ENCODE peak calls at places on chromosomes 5 and 9, in five cellular contexts. N, Z, A, F and X are unnamed samples.

GRCh38 chr9:75065513-75065912 is 22.4 kb downstream of the NMRK1 start:
- DNase-seq in A (no peak), N (no peak), Z (no peak), F (no peak), X (no peak)

GRCh38 chr5:168714046-168714445 is 134.9 kb upstream of the PANK3 start:
- DNase-seq in N (no peak), A (no peak), Z (peak; percentile 56), F (no peak), X (no peak)

GRCh38 chr9:90432951-90433350 is 209.7 kb downstream of the DIRAS2 start:
- DNase-seq in F (no peak), N (no peak), Z (peak; percentile 1), A (no peak), X (no peak)

GRCh38 chr9:120874861-120875565 is 2.0 kb downstream of the PHF19 start:
- DNase-seq in F (no peak), A (no peak), Z (no peak), N (no peak), X (no peak)

GRCh38 chr5:147737921-147738320 is 44.6 kb downstream of the JAKMIP2 start:
- DNase-seq in Z (no peak), A (no peak), N (no peak), F (no peak), X (no peak)

GRCh38 chr5:175809531-175810121 is 61.8 kb upstream of the CPLX2 start:
- DNase-seq in N (no peak), F (no peak), Z (peak; percentile 85), A (no peak), X (no peak)

GRCh38 chr5:84287964-84288363 is 96.7 kb downstream of the EDIL3 start:
- DNase-seq in A (no peak), N (no peak), F (no peak), Z (peak; percentile 97), X (no peak)

GRCh38 chr9:130668694-130669093 is 4.3 kb downstream of the PRDM12 start:
- DNase-seq in A (no peak), Z (no peak), N (no peak), F (no peak), X (no peak)

GRCh38 chr5:9431496-9432258 is 114.2 kb downstream of the SEMA5A start:
- DNase-seq in Z (peak; percentile 40), N (peak; percentile 84), F (no peak), A (no peak), X (no peak)

GRCh38 chr5:1975898-1976765 is 93.4 kb upstream of the IRX4 start:
- DNase-seq in Z (no peak), N (no peak), A (no peak), F (no peak), X (no peak)

GRCh38 chr5:137492321-137492720 is 6.8 kb downstream of the SPOCK1 start:
- DNase-seq in Z (peak; percentile 97), F (no peak), A (no peak), N (no peak), X (no peak)

GRCh38 chr9:117365438-117365837 is 49.4 kb downstream of the ASTN2 start:
- DNase-seq in A (no peak), F (no peak), Z (no peak), N (no peak), X (no peak)

GRCh38 chr5:10701567-10702039 is 59.4 kb downstream of the DAP start:
- DNase-seq in F (no peak), A (peak; percentile 62), N (no peak), Z (peak; percentile 56), X (no peak)

GRCh38 chr5:54663876-54664275 is 146.3 kb downstream of the SNX18 start:
- DNase-seq in F (no peak), N (no peak), A (no peak), Z (peak; percentile 97), X (peak; percentile 61)